ENCODE peak calls at places on chromosomes 3 and 15, in ten cellular contexts. Z is psoas muscle; G is epithelial cell of esophagus; F is CD4-positive, CD25-positive, alpha-beta regulatory T cell; Q is BE2C; W is heart left ventricle; X is iris pigment epithelial cell; D is mesendoderm; E is HFFc6; O is RWPE1. L is an unnamed sample.

GRCh38 chr3:60246361-60246760 is 1004.9 kb downstream of the FHIT start:
- DNase-seq in Z (no peak), G (no peak), F (no peak), Q (no peak), W (no peak), X (no peak), D (no peak), E (no peak), O (no peak), L (no peak)

GRCh38 chr3:194257030-194257657 is 94.0 kb downstream of the CPN2 start:
- DNase-seq in Z (no peak), G (no peak), F (no peak), Q (no peak), W (peak; percentile 16), X (no peak), D (no peak), E (no peak), O (no peak), L (no peak)

GRCh38 chr3:13452490-13453335 is 27.4 kb upstream of the HDAC11 start:
- DNase-seq in Z (no peak), G (peak; percentile 56), F (peak; percentile 77), Q (peak; percentile 16), W (no peak), X (peak; percentile 62), D (peak; percentile 70), E (peak; percentile 56), O (peak; percentile 50), L (peak; percentile 15)

GRCh38 chr3:177367783-177368182 is 170.5 kb upstream of the TBL1XR1 start:
- DNase-seq in Z (no peak), G (no peak), F (no peak), Q (no peak), W (no peak), X (no peak), D (no peak), E (no peak), O (no peak), L (no peak)

GRCh38 chr3:171874251-171874679 is 31.1 kb downstream of the TMEM212 start:
- DNase-seq in Z (no peak), G (peak; percentile 80), F (no peak), Q (no peak), W (no peak), X (peak; percentile 98), D (peak; percentile 78), E (peak; percentile 96), O (peak; percentile 18), L (no peak)

GRCh38 chr3:141642215-141642614 is 95.9 kb upstream of the RNF7 start:
- DNase-seq in Z (no peak), G (no peak), F (no peak), Q (no peak), W (no peak), X (no peak), D (no peak), E (no peak), O (no peak), L (no peak)

GRCh38 chr3:136862953-136863352 is 945 bp downstream of the NCK1 start:
- DNase-seq in Z (no peak), G (peak; percentile 29), F (no peak), Q (no peak), W (no peak), X (no peak), D (no peak), E (no peak), O (no peak), L (no peak)

GRCh38 chr3:28667646-28668376 is 319.2 kb upstream of the AZI2 start:
- DNase-seq in Z (peak; percentile 62), G (peak; percentile 71), F (peak; percentile 70), Q (peak; percentile 56), W (peak; percentile 54), X (peak; percentile 62), D (peak; percentile 89), E (peak; percentile 44), O (peak; percentile 13), L (peak; percentile 69)

GRCh38 chr3:38578551-38578950 is 70.9 kb downstream of the SCN5A start:
- DNase-seq in Z (no peak), G (no peak), F (no peak), Q (no peak), W (no peak), X (no peak), D (no peak), E (no peak), O (no peak), L (no peak)

GRCh38 chr15:38724827-38725226 is 160.2 kb upstream of the RASGRP1 start:
- DNase-seq in Z (no peak), G (no peak), F (peak; percentile 7), Q (no peak), W (no peak), X (no peak), D (no peak), E (no peak), O (no peak), L (no peak)

GRCh38 chr3:42635111-42635510 is 18.4 kb upstream of the ZBTB47 start:
- DNase-seq in Z (no peak), G (peak; percentile 55), F (peak; percentile 60), Q (no peak), W (no peak), X (peak; percentile 77), D (peak; percentile 60), E (peak; percentile 34), O (no peak), L (no peak)

GRCh38 chr3:189142527-189142926 is 29.2 kb upstream of the TPRG1 start:
- DNase-seq in Z (no peak), G (peak; percentile 62), F (peak; percentile 41), Q (no peak), W (no peak), X (no peak), D (peak; percentile 50), E (no peak), O (no peak), L (no peak)

GRCh38 chr3:128316456-128316855 is 150.2 kb downstream of the DNAJB8 start:
- DNase-seq in Z (no peak), G (no peak), F (peak; percentile 81), Q (peak; percentile 68), W (no peak), X (no peak), D (no peak), E (no peak), O (no peak), L (no peak)

GRCh38 chr3:69250014-69250413 is 127.6 kb upstream of the LMOD3 start:
- DNase-seq in Z (no peak), G (no peak), F (peak; percentile 95), Q (no peak), W (peak; percentile 44), X (peak; percentile 45), D (peak; percentile 97), E (no peak), O (no peak), L (peak; percentile 71)

GRCh38 chr3:82736696-82737277 is 975.3 kb upstream of the GBE1 start:
- DNase-seq in Z (no peak), G (no peak), F (no peak), Q (no peak), W (no peak), X (no peak), D (peak; percentile 13), E (no peak), O (no peak), L (no peak)

GRCh38 chr15:72136170-72137051 is 18.2 kb downstream of the SENP8 start:
- DNase-seq in Z (no peak), G (no peak), F (no peak), Q (no peak), W (no peak), X (no peak), D (no peak), E (no peak), O (no peak), L (peak; percentile 10)

GRCh38 chr3:128319741-128320141 is 146.9 kb downstream of the DNAJB8 start:
- DNase-seq in Z (no peak), G (no peak), F (no peak), Q (no peak), W (no peak), X (no peak), D (no peak), E (no peak), O (no peak), L (peak; percentile 85)

GRCh38 chr15:84734794-84735479 is 13.5 kb upstream of the ZNF592 start:
- DNase-seq in Z (no peak), G (peak; percentile 82), F (peak; percentile 91), Q (no peak), W (peak; percentile 45), X (peak; percentile 71), D (peak; percentile 99), E (no peak), O (no peak), L (peak; percentile 44)

GRCh38 chr3:36903119-36903882 is 41.6 kb downstream of the TRANK1 start:
- DNase-seq in Z (no peak), G (no peak), F (no peak), Q (peak; percentile 39), W (no peak), X (no peak), D (no peak), E (no peak), O (no peak), L (no peak)

GRCh38 chr3:16146015-16146730 is 28.3 kb upstream of the GALNT15 start:
- DNase-seq in Z (no peak), G (no peak), F (no peak), Q (no peak), W (no peak), X (no peak), D (no peak), E (no peak), O (no peak), L (no peak)

GRCh38 chr3:59607628-59608027 is 557.8 kb upstream of the CFAP20DC start:
- DNase-seq in Z (no peak), G (peak; percentile 11), F (no peak), Q (no peak), W (no peak), X (peak; percentile 41), D (peak; percentile 39), E (no peak), O (no peak), L (no peak)

GRCh38 chr3:111286749-111287148 is 215.1 kb downstream of the NECTIN3 start:
- DNase-seq in Z (no peak), G (no peak), F (no peak), Q (no peak), W (no peak), X (no peak), D (no peak), E (no peak), O (no peak), L (no peak)

GRCh38 chr3:45559560-45560118 is 34.9 kb upstream of the LIMD1 start:
- DNase-seq in Z (no peak), G (no peak), F (no peak), Q (no peak), W (peak; percentile 44), X (no peak), D (no peak), E (no peak), O (no peak), L (no peak)

GRCh38 chr3:168885028-168885427 is 778.5 kb downstream of the MECOM start:
- DNase-seq in Z (no peak), G (peak; percentile 19), F (no peak), Q (no peak), W (no peak), X (peak; percentile 18), D (no peak), E (peak; percentile 92), O (no peak), L (no peak)

GRCh38 chr3:8509961-8510360 is 8.3 kb downstream of the LMCD1 start:
- DNase-seq in Z (peak; percentile 78), G (no peak), F (no peak), Q (no peak), W (no peak), X (peak; percentile 97), D (no peak), E (peak; percentile 92), O (no peak), L (no peak)

GRCh38 chr3:122890077-122890484 is 95.2 kb downstream of the SLC49A4 start:
- DNase-seq in Z (peak; percentile 82), G (peak; percentile 97), F (peak; percentile 75), Q (peak; percentile 45), W (peak; percentile 80), X (peak; percentile 74), D (peak; percentile 93), E (peak; percentile 18), O (peak; percentile 92), L (no peak)

GRCh38 chr3:158718490-158719170 is 13.6 kb downstream of the RARRES1 start:
- DNase-seq in Z (no peak), G (peak; percentile 68), F (no peak), Q (no peak), W (no peak), X (peak; percentile 98), D (no peak), E (peak; percentile 89), O (peak; percentile 46), L (no peak)

GRCh38 chr3:128054363-128054762 is 2.1 kb downstream of the SEC61A1 start:
- DNase-seq in Z (no peak), G (peak; percentile 69), F (no peak), Q (no peak), W (no peak), X (peak; percentile 58), D (no peak), E (peak; percentile 83), O (peak; percentile 23), L (no peak)

L was measured in NCI-H774.